ENCODE peak calls at places on chromosomes 5 and 9, in six cellular contexts. R, A, P, W, I and K are unnamed samples. For H3K4me1 and H3K79me2, the result is how much of the 10 kb centered on the place peaks cover.

GRCh38 chr9:18692240-18692639 is 218.3 kb downstream of the ADAMTSL1 start:
- DNase-seq in I (no peak), P (no peak), W (no peak), R (no peak), A (no peak), K (no peak)

GRCh38 chr5:68730220-68731010 is 363.4 kb upstream of the SLC30A5 start:
- DNase-seq in W (no peak), A (no peak), I (peak), R (no peak), P (peak), K (no peak)

GRCh38 chr5:121325930-121326329 is 525.8 kb upstream of the FTMT start:
- DNase-seq in P (no peak), R (no peak), W (no peak), A (no peak), I (no peak), K (no peak)

GRCh38 chr9:15512889-15513288 is 2.1 kb upstream of the PSIP1 start:
- DNase-seq in R (peak), P (no peak), I (no peak), W (peak), A (no peak), K (no peak)

GRCh38 chr5:154157483-154158378 is 32.8 kb upstream of the GALNT10 start:
- DNase-seq in R (peak), I (no peak), A (no peak), P (no peak), W (peak), K (no peak)

GRCh38 chr9:130667117-130667430 is 2.7 kb downstream of the PRDM12 start:
- DNase-seq in I (no peak), R (no peak), P (no peak), W (no peak), A (no peak), K (no peak)

GRCh38 chr9:90095682-90096081 is 490.9 kb downstream of the GADD45G start:
- DNase-seq in P (no peak), W (peak), R (no peak), A (no peak), I (no peak), K (no peak)

GRCh38 chr9:117664419-117664818 is 39.8 kb upstream of the TLR4 start:
- DNase-seq in I (no peak), A (no peak), R (no peak), W (no peak), P (no peak), K (no peak)

GRCh38 chr9:22395585-22396205 is 50.9 kb upstream of the DMRTA1 start:
- DNase-seq in P (peak), I (no peak), A (peak), R (no peak), W (no peak), K (peak)

GRCh38 chr9:89743216-89743575 is 138.4 kb downstream of the GADD45G start:
- DNase-seq in W (no peak), P (no peak), R (no peak), I (no peak), A (no peak), K (no peak)

GRCh38 chr9:134301387-134302129 is 24.7 kb upstream of the RXRA start:
- DNase-seq in P (peak), I (no peak), A (no peak), R (no peak), W (no peak), K (no peak)

GRCh38 chr9:6428940-6429889 is 16.2 kb downstream of the UHRF2 start:
- DNase-seq in R (no peak), P (no peak), A (no peak), I (no peak), W (no peak), K (no peak)

GRCh38 chr5:53403758-53404157 is 76.7 kb upstream of the FST start:
- DNase-seq in A (no peak), W (no peak), P (no peak), R (no peak), I (peak), K (no peak)

GRCh38 chr5:127963931-127964330 is 119.6 kb upstream of the SLC12A2 start:
- DNase-seq in P (no peak), I (peak), R (no peak), W (no peak), A (no peak), K (no peak)

GRCh38 chr5:177113566-177114424 is 19.8 kb upstream of the NSD1 start:
- DNase-seq in A (peak), P (peak), I (peak), W (peak), R (peak), K (peak)

GRCh38 chr5:172463031-172463430 is 8.7 kb upstream of the SH3PXD2B start:
- DNase-seq in I (no peak), P (no peak), A (no peak), W (no peak), R (no peak), K (no peak)

GRCh38 chr9:36163049-36163839 is 5.9 kb upstream of the CCIN start:
- DNase-seq in A (no peak), I (peak), P (no peak), W (peak), R (peak), K (no peak)

GRCh38 chr9:123167474-123167873 is 100.9 kb downstream of the STRBP start:
- DNase-seq in R (no peak), W (no peak), I (no peak), P (no peak), A (no peak), K (no peak)

GRCh38 chr5:143986567-143987242 is 174.7 kb downstream of the HMHB1 start:
- DNase-seq in R (no peak), A (no peak), P (no peak), I (peak), W (no peak), K (no peak)

GRCh38 chr9:71120439-71121247 is 778 bp downstream of the TRPM3 start:
- DNase-seq in A (no peak), W (peak), I (no peak), P (no peak), R (peak), K (no peak)

GRCh38 chr5:11873587-11873986 is 30.7 kb downstream of the CTNND2 start:
- DNase-seq in W (no peak), R (no peak), I (no peak), A (no peak), P (no peak), K (no peak)

GRCh38 chr5:135246923-135247795 is 151.9 kb downstream of the MACROH2A1 start:
- DNase-seq in I (peak), P (peak), R (peak), A (peak), W (no peak), K (peak)

GRCh38 chr5:157271740-157272271 is 5.9 kb downstream of the CYFIP2 start:
- DNase-seq in A (no peak), W (no peak), P (no peak), I (no peak), R (no peak), K (no peak)

GRCh38 chr9:99873943-99874584 is 32.4 kb upstream of the STX17 start:
- DNase-seq in R (no peak), I (peak), W (no peak), P (no peak), A (no peak), K (no peak)

GRCh38 chr5:63050916-63051315 is 472.3 kb downstream of the LRRC70 start:
- DNase-seq in I (no peak), P (no peak), A (no peak), W (no peak), R (no peak), K (no peak)

GRCh38 chr9:110125207-110125751 is 82.7 kb downstream of the C9orf152 start:
- DNase-seq in I (peak), W (peak), A (no peak), R (peak), P (peak), K (no peak)

GRCh38 chr9:134413890-134414731 is 87.9 kb downstream of the RXRA start:
- DNase-seq in R (no peak), I (peak), W (no peak), A (peak), P (peak), K (no peak)

GRCh38 chr9:69549310-69550202 is 122.6 kb downstream of the APBA1 start:
- DNase-seq in P (no peak), R (no peak), W (peak), I (peak), A (peak), K (no peak)

GRCh38 chr5:51495672-51496071 is 112.4 kb downstream of the ISL1 start:
- DNase-seq in P (peak), W (no peak), R (no peak), I (peak), A (peak), K (peak)

GRCh38 chr9:92973700-92974099 is 26.4 kb downstream of the FGD3 start:
- DNase-seq in P (no peak), I (no peak), W (no peak), A (no peak), R (no peak), K (no peak)

GRCh38 chr5:157471709-157472108 is 11.7 kb downstream of the NIPAL4 start:
- DNase-seq in W (peak), P (peak), A (peak), I (peak), R (peak), K (no peak)

GRCh38 chr9:17906841-17907779 is 328.2 kb downstream of the SH3GL2 start:
- DNase-seq in W (peak), P (no peak), A (no peak), R (peak), I (no peak), K (no peak)

GRCh38 chr5:174837919-174838902 is 113.8 kb downstream of the MSX2 start:
- DNase-seq in I (peak), R (peak), A (no peak), W (peak), P (peak), K (peak)

GRCh38 chr5:17373406-17374110 is 124.5 kb upstream of the TAF11L2 start:
- DNase-seq in R (no peak), I (no peak), A (no peak), P (no peak), W (no peak), K (no peak)
- H3K4me1 ChIP-seq in R (under half), I (under half), A (under half), P (under half), W (under half), K (under half)

GRCh38 chr9:37271679-37272078 is 150.8 kb upstream of the GRHPR start:
- DNase-seq in R (no peak), I (no peak), A (no peak), P (no peak), W (no peak), K (no peak)

GRCh38 chr9:37264539-37264938 is 144.2 kb downstream of the ZCCHC7 start:
- DNase-seq in A (no peak), P (no peak), R (no peak), W (no peak), I (no peak), K (no peak)

GRCh38 chr9:37269221-37269620 is 148.8 kb downstream of the ZCCHC7 start:
- DNase-seq in R (no peak), W (no peak), A (no peak), P (no peak), I (no peak), K (no peak)

GRCh38 chr9:37262410-37262809 is 142.0 kb downstream of the ZCCHC7 start:
- DNase-seq in R (no peak), W (peak), A (no peak), P (peak), I (peak), K (no peak)

DNA sequence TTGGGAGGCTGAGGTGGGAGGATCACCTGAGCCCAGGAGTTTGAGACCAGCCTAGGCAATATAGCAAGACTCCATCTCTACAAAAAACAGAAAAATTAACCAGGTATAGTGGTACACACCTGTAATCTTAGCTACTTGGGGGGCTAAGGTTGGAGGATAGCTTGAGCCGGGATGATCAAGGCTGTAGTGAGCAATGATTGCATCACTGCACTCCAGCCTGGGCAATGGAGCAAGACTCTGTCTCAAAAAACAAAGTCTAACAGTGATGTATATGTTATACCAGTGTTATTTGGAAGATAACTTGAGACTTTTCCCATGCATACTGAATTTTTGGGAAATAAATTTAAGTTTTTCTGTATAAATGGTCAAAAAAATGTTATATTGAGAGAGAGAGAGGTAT is 146.3 kb downstream of the ZCCHC7 start:
- DNase-seq in P (no peak), I (no peak), W (no peak), A (no peak), R (no peak), K (no peak)
- H3K79me2 ChIP-seq in P (under half), I (under half), W (under half), A (under half), R (under half), K (under half)

GRCh38 chr5:35302544-35302943 is 72.3 kb upstream of the PRLR start:
- DNase-seq in I (no peak), A (no peak), R (no peak), W (no peak), P (no peak), K (no peak)
- H3K4me1 ChIP-seq in I (under half), A (under half), R (under half), W (under half), P (under half), K (under half)

DNA sequence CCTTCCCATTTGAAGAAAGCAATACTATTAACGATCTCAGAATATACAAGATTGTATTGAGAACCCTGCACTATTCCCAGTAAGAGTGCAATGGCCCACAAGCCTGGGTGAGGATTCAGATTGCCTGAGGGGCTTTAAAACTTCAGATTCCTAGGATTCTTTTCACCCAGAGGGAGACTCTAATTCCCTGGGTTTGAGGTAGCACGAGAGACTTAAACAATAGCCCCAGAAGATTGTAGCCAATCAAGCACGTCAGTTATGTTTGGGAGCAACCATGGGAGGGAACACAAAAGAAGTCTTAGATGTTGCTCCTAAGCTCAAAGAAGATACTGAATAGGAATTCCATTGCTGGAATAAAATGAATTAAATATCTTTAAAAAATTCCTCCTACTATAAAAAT is 17.9 kb downstream of the MRPS27 start:
- DNase-seq in W (peak), I (no peak), A (no peak), P (no peak), R (peak), K (no peak)
- H3K79me2 ChIP-seq in W (half or more), I (under half), A (half or more), P (half or more), R (under half), K (half or more)

GRCh38 chr9:112173489-112174222 is 1.4 kb downstream of the SUSD1 start:
- DNase-seq in W (no peak), A (no peak), R (no peak), I (no peak), P (no peak), K (no peak)
- H3K4me1 ChIP-seq in W (under half), A (half or more), R (under half), I (under half), P (under half), K (under half)